ENCODE peak calls at places on chromosome 1, in six cellular contexts. One of them, this sample, is unnamed.

GRCh38 chr1:17858027-17858426 is 102.9 kb downstream of the ACTL8 start:
- DNase-seq in adrenal gland: no peak
- DNase-seq in lung: no peak
- DNase-seq in CD4-positive, alpha-beta T cell: no peak
- DNase-seq in aorta: no peak
- DNase-seq in trophoblast cell: no peak
- DNase-seq in this sample: no peak

GRCh38 chr1:230308039-230308438 is 118.1 kb downstream of the PGBD5 start:
- DNase-seq in CD4-positive, alpha-beta T cell: no peak
- DNase-seq in lung: peak
- DNase-seq in aorta: peak
- DNase-seq in trophoblast cell: no peak
- DNase-seq in adrenal gland: peak
- DNase-seq in this sample: no peak

GRCh38 chr1:7264101-7264500 is 478.8 kb downstream of the CAMTA1 start:
- DNase-seq in adrenal gland: no peak
- DNase-seq in trophoblast cell: no peak
- DNase-seq in aorta: no peak
- DNase-seq in lung: no peak
- DNase-seq in CD4-positive, alpha-beta T cell: no peak
- DNase-seq in this sample: no peak

GRCh38 chr1:221897312-221897711 is 155.4 kb upstream of the DUSP10 start:
- DNase-seq in trophoblast cell: no peak
- DNase-seq in adrenal gland: no peak
- DNase-seq in aorta: no peak
- DNase-seq in lung: no peak
- DNase-seq in CD4-positive, alpha-beta T cell: no peak
- DNase-seq in this sample: no peak

GRCh38 chr1:117067528-117068370 is 7.6 kb downstream of the TTF2 start:
- DNase-seq in aorta: peak
- DNase-seq in adrenal gland: peak
- DNase-seq in CD4-positive, alpha-beta T cell: no peak
- DNase-seq in trophoblast cell: peak
- DNase-seq in lung: peak
- DNase-seq in this sample: peak

GRCh38 chr1:195951313-195951712 is 656.9 kb downstream of the KCNT2 start:
- DNase-seq in CD4-positive, alpha-beta T cell: no peak
- DNase-seq in aorta: no peak
- DNase-seq in lung: no peak
- DNase-seq in trophoblast cell: no peak
- DNase-seq in adrenal gland: no peak
- DNase-seq in this sample: no peak

GRCh38 chr1:159800177-159800935 is 1.8 kb upstream of the FCRL6 start:
- DNase-seq in lung: no peak
- DNase-seq in trophoblast cell: peak
- DNase-seq in aorta: no peak
- DNase-seq in adrenal gland: no peak
- DNase-seq in CD4-positive, alpha-beta T cell: no peak
- DNase-seq in this sample: no peak

GRCh38 chr1:225299624-225300023 is 128.2 kb downstream of the LBR start:
- DNase-seq in trophoblast cell: no peak
- DNase-seq in lung: no peak
- DNase-seq in CD4-positive, alpha-beta T cell: no peak
- DNase-seq in adrenal gland: no peak
- DNase-seq in aorta: no peak
- DNase-seq in this sample: no peak

GRCh38 chr1:37807220-37807554 is 403 bp upstream of the C1orf122 start:
- DNase-seq in CD4-positive, alpha-beta T cell: no peak
- DNase-seq in adrenal gland: no peak
- DNase-seq in lung: no peak
- DNase-seq in trophoblast cell: no peak
- DNase-seq in aorta: no peak
- DNase-seq in this sample: no peak

GRCh38 chr1:55378582-55378981 is 163.4 kb upstream of the USP24 start:
- DNase-seq in aorta: peak
- DNase-seq in adrenal gland: peak
- DNase-seq in trophoblast cell: peak
- DNase-seq in CD4-positive, alpha-beta T cell: no peak
- DNase-seq in lung: peak
- DNase-seq in this sample: no peak

GRCh38 chr1:15833069-15833679 is 14.3 kb upstream of the SPEN start:
- DNase-seq in aorta: peak
- DNase-seq in lung: peak
- DNase-seq in trophoblast cell: peak
- DNase-seq in CD4-positive, alpha-beta T cell: peak
- DNase-seq in adrenal gland: peak
- DNase-seq in this sample: no peak

GRCh38 chr1:26580116-26580515 is 50.6 kb downstream of the RPS6KA1 start:
- DNase-seq in lung: no peak
- DNase-seq in trophoblast cell: no peak
- DNase-seq in aorta: no peak
- DNase-seq in adrenal gland: no peak
- DNase-seq in CD4-positive, alpha-beta T cell: no peak
- DNase-seq in this sample: no peak

GRCh38 chr1:215146252-215146975 is 63.9 kb downstream of the KCNK2 start:
- DNase-seq in adrenal gland: no peak
- DNase-seq in lung: no peak
- DNase-seq in aorta: no peak
- DNase-seq in CD4-positive, alpha-beta T cell: no peak
- DNase-seq in trophoblast cell: peak
- DNase-seq in this sample: no peak

GRCh38 chr1:59081795-59082194 is 215.1 kb upstream of the FGGY start:
- DNase-seq in CD4-positive, alpha-beta T cell: no peak
- DNase-seq in trophoblast cell: no peak
- DNase-seq in adrenal gland: no peak
- DNase-seq in lung: no peak
- DNase-seq in aorta: no peak
- DNase-seq in this sample: no peak

GRCh38 chr1:204673909-204674701 is 11.4 kb downstream of the LRRN2 start:
- DNase-seq in trophoblast cell: no peak
- DNase-seq in lung: no peak
- DNase-seq in aorta: no peak
- DNase-seq in adrenal gland: no peak
- DNase-seq in CD4-positive, alpha-beta T cell: no peak
- DNase-seq in this sample: no peak

DNA sequence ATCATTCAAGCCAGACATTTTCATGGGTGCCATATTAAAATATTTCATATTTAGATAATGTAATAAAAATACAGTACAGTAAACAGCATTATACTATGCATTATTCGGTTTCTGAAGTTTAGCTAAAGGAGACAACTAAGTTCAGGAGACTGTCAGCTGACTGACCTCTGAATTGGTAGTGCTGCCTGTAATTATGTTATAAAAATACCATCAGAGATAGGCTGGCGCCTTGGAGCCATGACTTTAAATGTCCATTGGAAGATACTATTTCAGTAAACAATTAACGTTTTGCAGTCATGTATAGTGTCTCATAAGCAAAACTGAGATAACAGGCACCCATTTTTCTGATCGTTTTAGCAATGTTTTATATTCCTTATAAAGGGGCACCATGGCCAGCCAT is 11.3 kb upstream of the RAB29 start:
- DNase-seq in aorta: no peak
- DNase-seq in CD4-positive, alpha-beta T cell: no peak
- DNase-seq in adrenal gland: no peak
- DNase-seq in trophoblast cell: no peak
- DNase-seq in lung: no peak
- DNase-seq in this sample: no peak
- H3K27ac ChIP-seq in aorta: no peak
- H3K27ac ChIP-seq in CD4-positive, alpha-beta T cell: no peak
- H3K27ac ChIP-seq in adrenal gland: no peak
- H3K27ac ChIP-seq in trophoblast cell: no peak
- H3K27ac ChIP-seq in lung: no peak
- H3K27ac ChIP-seq in this sample: no peak

DNA sequence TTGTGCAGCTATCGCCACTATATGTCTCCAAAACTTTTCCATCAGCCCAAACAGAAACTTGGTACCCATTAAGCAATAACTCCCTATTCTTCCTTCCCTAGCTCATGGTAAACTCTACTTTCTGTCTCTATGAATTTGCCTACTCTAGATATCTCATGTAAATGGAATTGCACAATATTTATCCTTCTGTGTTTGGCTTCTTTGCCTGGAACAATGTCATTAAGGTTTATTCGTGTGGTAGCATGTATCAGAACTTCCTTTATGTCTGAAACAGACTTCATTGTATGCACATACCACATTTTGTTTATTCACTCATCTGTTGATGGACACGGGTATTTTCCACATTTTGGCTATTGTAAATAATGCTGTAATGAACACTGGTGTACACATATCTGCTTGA is 40.7 kb upstream of the CD34 start:
- DNase-seq in aorta: no peak
- DNase-seq in adrenal gland: no peak
- DNase-seq in CD4-positive, alpha-beta T cell: no peak
- DNase-seq in trophoblast cell: no peak
- DNase-seq in lung: no peak
- DNase-seq in this sample: no peak
- H3K27ac ChIP-seq in aorta: no peak
- H3K27ac ChIP-seq in adrenal gland: no peak
- H3K27ac ChIP-seq in CD4-positive, alpha-beta T cell: no peak
- H3K27ac ChIP-seq in trophoblast cell: no peak
- H3K27ac ChIP-seq in lung: no peak
- H3K27ac ChIP-seq in this sample: no peak

GRCh38 chr1:43294761-43295160 is 6.0 kb upstream of the TIE1 start:
- DNase-seq in trophoblast cell: no peak
- DNase-seq in adrenal gland: no peak
- DNase-seq in aorta: no peak
- DNase-seq in lung: no peak
- DNase-seq in CD4-positive, alpha-beta T cell: no peak
- DNase-seq in this sample: no peak

GRCh38 chr1:43292151-43292550 is 6.8 kb upstream of the C1orf210 start:
- DNase-seq in CD4-positive, alpha-beta T cell: no peak
- DNase-seq in trophoblast cell: no peak
- DNase-seq in lung: no peak
- DNase-seq in aorta: no peak
- DNase-seq in adrenal gland: no peak
- DNase-seq in this sample: no peak

GRCh38 chr1:43292679-43293078 is 7.3 kb upstream of the C1orf210 start:
- DNase-seq in aorta: no peak
- DNase-seq in CD4-positive, alpha-beta T cell: no peak
- DNase-seq in lung: no peak
- DNase-seq in adrenal gland: no peak
- DNase-seq in trophoblast cell: no peak
- DNase-seq in this sample: no peak

GRCh38 chr1:43293171-43293570 is 7.6 kb upstream of the TIE1 start:
- DNase-seq in trophoblast cell: no peak
- DNase-seq in CD4-positive, alpha-beta T cell: no peak
- DNase-seq in adrenal gland: no peak
- DNase-seq in lung: no peak
- DNase-seq in aorta: no peak
- DNase-seq in this sample: no peak

DNA sequence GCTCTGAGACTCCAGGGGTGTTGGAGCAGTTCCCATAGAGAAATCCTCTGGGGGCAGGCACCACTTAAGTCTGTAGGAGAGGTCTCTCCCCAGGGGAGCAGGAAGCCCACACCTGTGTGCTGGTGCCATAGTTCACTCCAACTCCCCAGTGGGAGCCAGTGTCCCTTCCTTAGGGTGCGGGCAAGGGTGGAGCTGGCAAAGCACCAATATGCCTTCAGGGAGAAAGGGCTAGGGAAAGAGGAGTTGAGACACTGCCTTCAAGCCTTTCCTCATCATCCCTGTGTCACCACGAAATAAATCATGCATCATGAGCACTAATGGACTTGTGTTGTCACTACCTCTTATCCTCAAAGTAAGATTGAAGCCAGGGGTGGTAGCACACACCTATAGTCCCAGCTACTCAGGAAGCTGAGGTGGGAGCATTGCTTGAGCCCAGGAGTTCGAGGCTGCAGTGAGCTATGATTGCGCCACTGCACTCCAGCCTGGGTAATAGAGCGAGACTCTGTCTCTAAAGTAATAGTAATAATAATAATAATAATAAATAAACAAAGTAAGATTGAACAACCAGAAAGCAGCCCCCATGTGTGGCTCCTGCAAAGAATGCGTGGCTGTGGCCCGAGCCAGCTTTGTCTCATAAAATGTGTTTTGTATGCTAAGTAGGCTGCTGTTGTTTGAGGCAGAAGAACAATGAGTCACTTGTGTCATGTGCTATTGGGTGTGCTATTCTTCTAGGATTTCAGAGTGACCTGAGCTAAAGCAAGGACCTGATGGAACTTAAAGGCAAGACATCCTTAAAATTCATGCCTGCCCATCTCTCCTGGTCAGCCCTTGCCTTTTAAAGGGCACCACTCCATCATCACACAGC is 6.7 kb upstream of the TIE1 start:
- DNase-seq in aorta: no peak
- DNase-seq in CD4-positive, alpha-beta T cell: no peak
- DNase-seq in trophoblast cell: no peak
- DNase-seq in adrenal gland: no peak
- DNase-seq in lung: no peak
- DNase-seq in this sample: no peak
- H3K27ac ChIP-seq in aorta: no peak
- H3K27ac ChIP-seq in CD4-positive, alpha-beta T cell: no peak
- H3K27ac ChIP-seq in trophoblast cell: no peak
- H3K27ac ChIP-seq in adrenal gland: no peak
- H3K27ac ChIP-seq in lung: peak
- H3K27ac ChIP-seq in this sample: peak

GRCh38 chr1:25246600-25247023 is 642 bp downstream of the RSRP1 start:
- DNase-seq in adrenal gland: peak
- DNase-seq in lung: no peak
- DNase-seq in aorta: peak
- DNase-seq in CD4-positive, alpha-beta T cell: peak
- DNase-seq in trophoblast cell: no peak
- DNase-seq in this sample: no peak

GRCh38 chr1:25247024-25247828 is at the start of gene RSRP1:
- DNase-seq in trophoblast cell: peak
- DNase-seq in lung: peak
- DNase-seq in CD4-positive, alpha-beta T cell: peak
- DNase-seq in aorta: peak
- DNase-seq in adrenal gland: peak
- DNase-seq in this sample: peak

GRCh38 chr1:25245393-25245792 is 1.9 kb downstream of the RSRP1 start:
- DNase-seq in CD4-positive, alpha-beta T cell: no peak
- DNase-seq in adrenal gland: no peak
- DNase-seq in aorta: no peak
- DNase-seq in trophoblast cell: no peak
- DNase-seq in lung: no peak
- DNase-seq in this sample: no peak

GRCh38 chr1:25247829-25248754 is 838 bp upstream of the RSRP1 start:
- DNase-seq in adrenal gland: no peak
- DNase-seq in trophoblast cell: no peak
- DNase-seq in lung: no peak
- DNase-seq in CD4-positive, alpha-beta T cell: no peak
- DNase-seq in aorta: no peak
- DNase-seq in this sample: no peak

GRCh38 chr1:25245809-25246599 is 1.2 kb downstream of the RSRP1 start:
- DNase-seq in CD4-positive, alpha-beta T cell: no peak
- DNase-seq in adrenal gland: no peak
- DNase-seq in aorta: no peak
- DNase-seq in lung: no peak
- DNase-seq in trophoblast cell: no peak
- DNase-seq in this sample: no peak
- H3K27ac ChIP-seq in CD4-positive, alpha-beta T cell: peak
- H3K27ac ChIP-seq in adrenal gland: peak
- H3K27ac ChIP-seq in aorta: peak
- H3K27ac ChIP-seq in lung: peak
- H3K27ac ChIP-seq in trophoblast cell: peak
- H3K27ac ChIP-seq in this sample: peak

This sample was measured in caudate nucleus.